ENCODE peak calls at places on chromosomes 5 and 9, in nine cellular contexts. G is stimulated activated CD4-positive, alpha-beta T cell treated with anti-CD3 and anti-CD28 coated beads, Interleukin-4, amount 100 ng/mL, for 1 hour; E is mucosa of gallbladder; A is anterior cingulate cortex; R is HEK293T; D is NCI-H524; M is pancreas; W is WTC11; J is hypothalamus. C is an unnamed sample.

GRCh38 chr5:102638316-102638715 is 116.8 kb upstream of the PAM start:
- DNase-seq in E (no peak), W (no peak), M (no peak), A (no peak), J (no peak), D (no peak), R (no peak), G (no peak), C (no peak)

GRCh38 chr9:119071636-119072035 is 297.6 kb downstream of the BRINP1 start:
- DNase-seq in G (no peak), R (no peak), J (no peak), A (no peak), W (no peak), D (no peak), M (no peak), E (no peak), C (no peak)

GRCh38 chr5:9869616-9870288 is 239.6 kb upstream of the TAS2R1 start:
- DNase-seq in A (no peak), M (no peak), W (no peak), G (no peak), E (no peak), R (no peak), D (no peak), J (no peak), C (no peak)

GRCh38 chr5:458547-459353 is 15.8 kb downstream of the EXOC3 start:
- DNase-seq in J (no peak), D (no peak), W (no peak), M (peak), G (peak), A (no peak), E (no peak), R (no peak), C (no peak)

GRCh38 chr9:99947395-99947794 is 40.9 kb downstream of the STX17 start:
- DNase-seq in J (no peak), G (no peak), M (no peak), E (no peak), W (no peak), R (peak), A (no peak), D (peak), C (no peak)

GRCh38 chr5:17257705-17258273 is 40.4 kb downstream of the BASP1 start:
- DNase-seq in M (no peak), E (no peak), R (no peak), G (no peak), J (no peak), D (no peak), A (no peak), W (no peak), C (no peak)

GRCh38 chr5:141041427-141041785 is 9.8 kb upstream of the PCDHB1 start:
- DNase-seq in R (no peak), J (no peak), W (no peak), M (no peak), G (no peak), D (no peak), E (no peak), A (no peak), C (no peak)

GRCh38 chr5:14767942-14768837 is 103.4 kb downstream of the ANKH start:
- DNase-seq in R (no peak), W (no peak), E (no peak), D (no peak), J (no peak), G (no peak), M (no peak), A (no peak), C (no peak)

GRCh38 chr9:108672475-108673065 is 183.2 kb downstream of the ACTL7B start:
- DNase-seq in M (no peak), A (no peak), G (no peak), J (no peak), E (no peak), R (no peak), D (no peak), W (no peak), C (no peak)

C was measured in small intestine.